ENCODE peak calls at places on chromosome 1, in ten cellular contexts. J is iPS-NIHi11; X is T follicular helper cell; O is neural crest cell; G is hippocampal formation; M is stimulated activated CD4-positive, alpha-beta T cell treated with anti-CD3 and anti-CD28 coated beads, Interleukin-4, amount 100 ng/mL, for 48 hours; W is fibroblast of gingiva; Z is EL; D is RPMI7951; I is activated naive CD4-positive, alpha-beta T cell treated with anti-CD3 and anti-CD28 coated beads, Interleukin-2, amount 10 ng/mL, durations not matched to agents 7 days and 5 days. Q is an unnamed sample.

GRCh38 chr1:234486858-234487830 is 8.2 kb upstream of the TARBP1 start:
- DNase-seq in J (no peak), X (no peak), O (no peak), G (peak), M (no peak), W (peak), Z (peak), D (peak), I (peak), Q (no peak)

GRCh38 chr1:203650012-203650836 is 23.6 kb downstream of the ATP2B4 start:
- DNase-seq in J (peak), X (peak), O (peak), G (no peak), M (peak), W (no peak), Z (peak), D (peak), I (peak), Q (peak)

GRCh38 chr1:40939320-40940059 is 40.0 kb upstream of the CTPS1 start:
- DNase-seq in J (no peak), X (no peak), O (no peak), G (no peak), M (no peak), W (peak), Z (peak), D (no peak), I (no peak), Q (no peak)

GRCh38 chr1:220219136-220219442 is 53.2 kb downstream of the RAB3GAP2 start:
- DNase-seq in J (no peak), X (no peak), O (no peak), G (no peak), M (no peak), W (no peak), Z (no peak), D (no peak), I (no peak), Q (no peak)

GRCh38 chr1:231591466-231591865 is 35.1 kb upstream of the DISC1 start:
- DNase-seq in J (no peak), X (no peak), O (no peak), G (no peak), M (no peak), W (no peak), Z (no peak), D (no peak), I (no peak), Q (no peak)

GRCh38 chr1:7159116-7159781 is 374.0 kb downstream of the CAMTA1 start:
- DNase-seq in J (no peak), X (no peak), O (no peak), G (no peak), M (no peak), W (no peak), Z (no peak), D (no peak), I (no peak), Q (no peak)

GRCh38 chr1:85707267-85707989 is 805 bp downstream of the ZNHIT6 start:
- DNase-seq in J (no peak), X (no peak), O (no peak), G (no peak), M (no peak), W (no peak), Z (peak), D (no peak), I (no peak), Q (no peak)

GRCh38 chr1:85571830-85572229 is 8.7 kb upstream of the CCN1 start:
- DNase-seq in J (no peak), X (no peak), O (no peak), G (no peak), M (no peak), W (no peak), Z (peak), D (no peak), I (no peak), Q (no peak)

GRCh38 chr1:206470692-206471414 is 577 bp downstream of the IKBKE start:
- DNase-seq in J (peak), X (no peak), O (no peak), G (no peak), M (no peak), W (peak), Z (peak), D (peak), I (peak), Q (peak)

GRCh38 chr1:210264521-210265380 is 32.2 kb downstream of the SERTAD4 start:
- DNase-seq in J (peak), X (no peak), O (no peak), G (no peak), M (no peak), W (no peak), Z (peak), D (peak), I (no peak), Q (no peak)

GRCh38 chr1:179938752-179939151 is 15.9 kb upstream of the CEP350 start:
- DNase-seq in J (no peak), X (no peak), O (no peak), G (no peak), M (no peak), W (peak), Z (no peak), D (peak), I (no peak), Q (no peak)

GRCh38 chr1:162135271-162135775 is 65.8 kb downstream of the NOS1AP start:
- DNase-seq in J (no peak), X (no peak), O (no peak), G (no peak), M (no peak), W (no peak), Z (no peak), D (no peak), I (no peak), Q (no peak)